ENCODE peak calls at places on chromosomes 6 and 20, in ten cellular contexts. W is pancreas; J is CD4-positive, alpha-beta T cell; R is RWPE1; E is left ventricle myocardium inferior; I is endothelial cell; X is prostate gland; Y is AG09319; K is body of pancreas; H is Calu3. Q is an unnamed sample.

GRCh38 chr6:31659649-31660223 is 842 bp downstream of the C6orf47 start:
- DNase-seq in X (no peak), K (no peak), W (no peak), E (no peak), I (no peak), H (no peak), Y (no peak), R (peak), J (no peak), Q (no peak)

GRCh38 chr6:111605100-111605748 is 454 bp downstream of the TRAF3IP2 start:
- DNase-seq in I (peak), J (no peak), W (peak), Y (peak), X (peak), E (peak), R (peak), H (peak), K (peak), Q (peak)

GRCh38 chr20:5195655-5196054 is 68.8 kb downstream of the CDS2 start:
- DNase-seq in R (no peak), J (no peak), H (no peak), W (no peak), Y (no peak), K (no peak), X (no peak), E (no peak), I (no peak), Q (no peak)

GRCh38 chr6:123551939-123552707 is 84.6 kb downstream of the TRDN start:
- DNase-seq in J (no peak), Y (no peak), I (no peak), H (no peak), R (no peak), K (no peak), W (no peak), E (no peak), X (no peak), Q (no peak)

GRCh38 chr6:99151634-99152344 is 197.7 kb downstream of the FAXC start:
- DNase-seq in H (peak), J (no peak), Y (no peak), I (peak), R (peak), X (peak), K (peak), E (peak), W (peak), Q (peak)

GRCh38 chr6:75930954-75931689 is 141.3 kb downstream of the IMPG1 start:
- DNase-seq in Y (no peak), W (no peak), I (no peak), H (no peak), X (no peak), R (no peak), E (no peak), K (no peak), J (no peak), Q (no peak)

GRCh38 chr6:84428300-84428907 is 201.0 kb upstream of the CEP162 start:
- DNase-seq in Y (no peak), E (peak), H (peak), X (no peak), W (peak), I (peak), J (no peak), R (peak), K (peak), Q (peak)

GRCh38 chr6:402901-403658 is 11.5 kb downstream of the IRF4 start:
- DNase-seq in J (no peak), I (no peak), H (no peak), Y (no peak), X (no peak), R (no peak), W (no peak), K (no peak), E (no peak), Q (no peak)

GRCh38 chr6:2783188-2783957 is 18.2 kb downstream of the WRNIP1 start:
- DNase-seq in H (no peak), I (no peak), E (no peak), K (no peak), J (no peak), W (no peak), R (no peak), Y (no peak), X (no peak), Q (no peak)

GRCh38 chr6:85110943-85111342 is 338.9 kb upstream of the NT5E start:
- DNase-seq in E (no peak), W (no peak), Y (no peak), J (no peak), K (no peak), H (no peak), R (no peak), X (no peak), I (no peak), Q (no peak)

DNA sequence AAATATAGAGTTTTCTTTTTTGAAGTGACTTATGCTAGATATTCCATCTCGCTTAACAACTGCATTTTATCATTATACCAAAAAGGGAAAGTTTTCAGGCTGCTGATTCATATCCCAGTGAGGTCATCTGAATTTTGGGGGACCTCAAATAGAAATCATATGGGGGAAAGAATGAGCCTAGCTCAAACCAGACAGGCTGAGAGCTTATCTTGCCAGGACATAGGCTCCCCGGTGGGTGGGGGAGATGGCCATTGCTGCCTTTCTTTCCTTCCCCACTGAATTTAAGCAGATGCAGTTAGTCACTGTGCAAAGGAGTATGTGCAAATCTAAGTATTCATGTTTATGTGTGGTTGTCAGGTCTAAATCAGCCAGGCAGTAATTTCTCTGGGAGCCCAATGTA is 161.8 kb upstream of the HEY2 start:
- DNase-seq in X (no peak), E (no peak), Y (no peak), I (no peak), K (no peak), H (no peak), W (no peak), J (no peak), R (no peak), Q (no peak)
- TF ChIP-seq CTCF in X (no peak), E (no peak), Y (no peak), I (no peak), K (no peak), H (no peak), W (no peak), J (no peak), R (no peak), Q (no peak)

DNA sequence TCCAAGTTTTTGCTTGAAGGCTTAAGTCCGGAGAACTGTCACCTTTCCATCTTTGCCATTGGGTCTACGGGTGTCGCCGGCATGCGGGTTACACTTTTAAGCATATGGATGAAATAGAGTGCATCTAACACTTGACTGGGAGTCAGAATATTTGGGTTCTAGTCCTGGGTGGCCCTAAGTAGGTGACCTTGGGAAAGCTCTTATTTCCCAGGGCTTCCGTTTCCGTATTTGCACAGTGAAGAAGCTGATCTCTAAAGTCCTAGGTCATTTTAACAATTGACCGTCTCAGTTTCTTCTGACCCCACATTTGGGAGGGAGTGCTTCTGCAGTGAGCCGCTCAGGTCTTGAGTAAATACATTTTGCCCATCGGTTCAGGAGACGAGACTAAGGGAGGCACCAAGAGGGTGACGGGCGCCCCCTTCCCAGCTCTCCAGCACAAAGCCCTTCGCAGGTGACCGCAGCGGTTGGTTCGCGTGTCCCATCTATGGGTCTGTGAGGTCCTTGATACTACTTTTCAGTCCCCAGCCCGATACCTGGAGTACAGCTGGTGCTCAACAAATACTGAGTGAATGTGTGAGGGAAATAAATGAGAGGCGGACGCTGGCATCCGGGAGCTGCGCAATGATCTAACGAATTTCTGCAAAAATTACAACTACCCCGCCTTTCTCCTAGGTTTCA is 580 bp upstream of the BLTP3A start:
- DNase-seq in K (peak), J (peak), E (peak), W (peak), I (peak), X (peak), Y (no peak), H (peak), R (no peak), Q (no peak)
- TF ChIP-seq CTCF in K (no peak), J (peak), E (no peak), W (no peak), I (no peak), X (no peak), Y (peak), H (no peak), R (peak), Q (no peak)

DNA sequence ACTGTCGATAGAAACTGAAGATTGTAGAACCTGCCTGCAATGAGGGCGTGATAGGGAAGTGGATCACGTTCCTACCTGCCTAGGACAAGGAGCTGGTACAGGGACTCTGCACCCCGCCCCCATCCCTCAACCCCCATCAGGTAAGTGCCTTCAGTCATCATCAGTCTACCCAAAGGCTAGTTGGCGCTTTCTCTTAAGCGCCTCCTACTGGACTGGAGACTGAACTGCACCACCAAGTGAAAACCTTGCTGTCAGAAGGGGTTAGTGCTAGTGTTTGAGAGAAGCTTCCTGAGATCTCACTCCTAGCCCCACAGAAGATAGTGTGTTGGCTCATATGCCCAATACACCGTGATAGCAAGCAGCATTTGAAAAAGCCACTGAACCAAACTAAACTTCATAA is 706.5 kb upstream of the MAN1A1 start:
- DNase-seq in I (no peak), K (no peak), J (no peak), X (no peak), W (no peak), R (no peak), E (no peak), Y (no peak), H (no peak), Q (no peak)
- TF ChIP-seq CTCF in I (peak), K (no peak), J (no peak), X (no peak), W (no peak), R (peak), E (no peak), Y (peak), H (no peak), Q (peak)

DNA sequence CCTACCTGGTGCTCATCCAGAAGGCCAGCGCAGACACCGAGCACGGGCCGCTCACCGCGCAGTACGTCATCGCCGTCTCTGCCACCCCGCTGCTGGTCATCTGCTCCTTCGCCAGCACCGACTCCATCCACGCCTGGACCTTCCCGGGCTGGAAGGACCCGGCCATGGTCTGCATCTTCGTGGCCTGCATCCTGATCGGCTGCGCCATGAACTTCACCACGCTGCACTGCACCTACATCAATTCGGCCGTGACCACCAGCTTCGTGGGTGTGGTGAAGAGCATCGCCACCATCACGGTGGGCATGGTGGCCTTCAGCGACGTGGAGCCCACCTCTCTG is 1.8 kb downstream of the SLC35D3 start:
- DNase-seq in I (no peak), R (no peak), J (no peak), E (no peak), Y (no peak), X (no peak), K (no peak), H (no peak), W (no peak), Q (no peak)
- TF ChIP-seq CTCF in I (no peak), R (no peak), J (no peak), E (no peak), Y (no peak), X (no peak), K (no peak), H (no peak), W (no peak), Q (no peak)

DNA sequence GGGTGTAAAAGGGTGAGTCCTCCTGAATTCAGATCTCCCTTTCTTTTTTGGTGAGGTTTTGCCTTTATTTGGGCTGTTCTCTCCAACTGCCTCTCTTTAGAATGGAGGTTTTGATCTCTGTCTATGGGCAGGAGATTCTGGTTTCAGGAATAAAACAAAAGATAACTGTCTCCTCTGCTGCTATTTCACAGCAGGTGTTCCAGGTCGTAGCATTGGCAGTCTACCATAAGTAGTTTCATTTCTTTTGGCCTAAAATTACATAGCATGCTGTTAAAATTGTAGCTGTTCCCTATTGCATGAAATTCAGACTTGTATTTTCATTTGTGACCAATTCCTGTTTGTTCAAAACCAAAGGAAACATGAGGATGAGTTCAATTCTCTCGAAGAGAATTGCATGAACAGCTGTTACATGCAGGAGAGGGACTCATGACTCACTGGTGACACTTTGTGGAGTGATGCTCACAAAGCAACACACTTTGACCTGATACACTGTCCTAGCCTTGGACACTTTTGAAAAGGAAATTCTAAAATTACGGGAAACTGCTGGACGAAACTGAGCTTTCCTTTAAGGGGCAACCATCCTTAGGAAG is 76.8 kb upstream of the SIRPG start:
- DNase-seq in K (no peak), W (no peak), Y (no peak), H (no peak), E (no peak), X (no peak), R (no peak), I (no peak), J (peak), Q (no peak)
- TF ChIP-seq CTCF in K (no peak), W (no peak), Y (no peak), H (no peak), E (peak), X (no peak), R (no peak), I (no peak), J (peak), Q (no peak)

GRCh38 chr6:12482386-12482785 is 192.2 kb downstream of the EDN1 start:
- DNase-seq in W (no peak), E (no peak), Y (no peak), H (no peak), J (no peak), I (no peak), K (no peak), R (no peak), X (no peak), Q (no peak)
- TF ChIP-seq CTCF in W (no peak), E (no peak), Y (no peak), H (no peak), J (no peak), I (no peak), K (peak), R (no peak), X (no peak), Q (no peak)